ENCODE peak calls at places on chromosomes 6 and 20, in ten cellular contexts. L is NCI-H774, J is caudate nucleus, B is fibroblast of pulmonary artery, C is Ammon's horn, M is NCI-H1436, X is HFF-Myc, E is endothelial cell of umbilical vein, Z is AG10803, P is T-helper 9 cell. A is an unnamed sample.

GRCh38 chr20:8808180-8808535 is 260.7 kb upstream of the PLCB4 start:
- DNase-seq in L (no peak), J (no peak), B (no peak), C (no peak), M (no peak), X (no peak), E (no peak), Z (peak), P (no peak), A (no peak)

GRCh38 chr6:25564953-25565352 is 87.1 kb upstream of the SCGN start:
- DNase-seq in L (no peak), J (no peak), B (no peak), C (no peak), M (no peak), X (no peak), E (no peak), Z (no peak), P (no peak), A (no peak)

GRCh38 chr6:4059115-4059777 is 19.7 kb downstream of the FAM217A start:
- DNase-seq in L (no peak), J (no peak), B (peak), C (no peak), M (no peak), X (peak), E (peak), Z (peak), P (no peak), A (no peak)

GRCh38 chr20:11047559-11047958 is 373.8 kb upstream of the JAG1 start:
- DNase-seq in L (no peak), J (no peak), B (peak), C (no peak), M (no peak), X (no peak), E (no peak), Z (no peak), P (no peak), A (no peak)

GRCh38 chr6:108115598-108116058 is 41.1 kb upstream of the OSTM1 start:
- DNase-seq in L (peak), J (no peak), B (peak), C (peak), M (peak), X (no peak), E (peak), Z (peak), P (no peak), A (peak)

GRCh38 chr6:2959909-2960719 is 11.3 kb downstream of the SERPINB6 start:
- DNase-seq in L (no peak), J (no peak), B (peak), C (peak), M (no peak), X (no peak), E (peak), Z (peak), P (no peak), A (no peak)

GRCh38 chr6:148869589-148869988 is 122.8 kb downstream of the UST start:
- DNase-seq in L (no peak), J (no peak), B (peak), C (no peak), M (no peak), X (peak), E (no peak), Z (peak), P (no peak), A (no peak)

GRCh38 chr6:138287144-138287955 is 69.1 kb upstream of the PBOV1 start:
- DNase-seq in L (peak), J (no peak), B (peak), C (no peak), M (peak), X (no peak), E (peak), Z (no peak), P (peak), A (peak)

GRCh38 chr20:20148774-20149173 is 96.4 kb downstream of the CFAP61 start:
- DNase-seq in L (no peak), J (no peak), B (no peak), C (no peak), M (no peak), X (no peak), E (no peak), Z (no peak), P (no peak), A (no peak)

GRCh38 chr20:62958388-62959100 is 6.0 kb downstream of the SLC17A9 start:
- DNase-seq in L (no peak), J (no peak), B (no peak), C (no peak), M (no peak), X (no peak), E (no peak), Z (no peak), P (no peak), A (peak)

GRCh38 chr6:42864602-42865001 is 14.8 kb upstream of the RPL7L1 start:
- DNase-seq in L (no peak), J (no peak), B (no peak), C (no peak), M (no peak), X (no peak), E (no peak), Z (peak), P (no peak), A (no peak)

GRCh38 chr6:94323853-94324252 is 904.5 kb upstream of the EPHA7 start:
- DNase-seq in L (no peak), J (no peak), B (peak), C (no peak), M (no peak), X (no peak), E (peak), Z (no peak), P (no peak), A (peak)

GRCh38 chr6:107715523-107716321 is 108.4 kb downstream of the SCML4 start:
- DNase-seq in L (no peak), J (no peak), B (no peak), C (no peak), M (no peak), X (no peak), E (no peak), Z (no peak), P (no peak), A (no peak)

GRCh38 chr20:47720636-47721427 is 64.4 kb downstream of the SULF2 start:
- DNase-seq in L (no peak), J (no peak), B (peak), C (no peak), M (no peak), X (peak), E (peak), Z (peak), P (no peak), A (no peak)

GRCh38 chr6:125839471-125839870 is 48.7 kb downstream of the NCOA7 start:
- DNase-seq in L (no peak), J (no peak), B (peak), C (peak), M (peak), X (no peak), E (peak), Z (no peak), P (no peak), A (no peak)

GRCh38 chr6:2581611-2582010 is 169.1 kb downstream of the MYLK4 start:
- DNase-seq in L (no peak), J (no peak), B (no peak), C (no peak), M (no peak), X (no peak), E (peak), Z (no peak), P (no peak), A (peak)

GRCh38 chr20:40173877-40174276 is 515.2 kb downstream of the MAFB start:
- DNase-seq in L (no peak), J (no peak), B (no peak), C (no peak), M (no peak), X (no peak), E (peak), Z (no peak), P (no peak), A (peak)

GRCh38 chr20:52049001-52049731 is 142.4 kb downstream of the ZFP64 start:
- DNase-seq in L (no peak), J (no peak), B (peak), C (no peak), M (no peak), X (no peak), E (peak), Z (peak), P (no peak), A (no peak)

GRCh38 chr20:49562341-49563014 is 5.5 kb downstream of the PTGIS start:
- DNase-seq in L (no peak), J (no peak), B (peak), C (no peak), M (no peak), X (peak), E (peak), Z (peak), P (no peak), A (peak)

GRCh38 chr20:63087236-63087871 is 80.6 kb upstream of the BHLHE23 start:
- DNase-seq in L (no peak), J (no peak), B (no peak), C (no peak), M (no peak), X (no peak), E (no peak), Z (no peak), P (no peak), A (no peak)

GRCh38 chr6:6878921-6879585 is 228.7 kb upstream of the RREB1 start:
- DNase-seq in L (no peak), J (no peak), B (no peak), C (no peak), M (no peak), X (no peak), E (no peak), Z (no peak), P (no peak), A (no peak)

GRCh38 chr6:18632670-18633410 is 245.7 kb downstream of the RNF144B start:
- DNase-seq in L (no peak), J (no peak), B (peak), C (no peak), M (no peak), X (peak), E (peak), Z (peak), P (no peak), A (no peak)

A was measured in SJCRH30.